ENCODE peak calls at places on chromosomes 4 and X, in nine cellular contexts. One of them, this sample, is unnamed.

GRCh38 chr4:144355809-144356757 is 215.6 kb upstream of the GYPA start:
- DNase-seq in HAP-1: peak; percentile 81
- DNase-seq in stimulated activated CD8-positive, alpha-beta memory T cell treated with anti-CD3 and anti-CD28 coated beads, Interleukin-15, amount 100 ng/mL, for 1 hour: no peak
- DNase-seq in NCI-H1105: no peak
- DNase-seq in activated T-cell treated with anti-CD3 and anti-CD28 coated beads, Interleukin-2, amount 50 U/mL, for 1 hour: no peak
- DNase-seq in CD8-positive, alpha-beta T cell: no peak
- DNase-seq in NCI-H446 treated with DMSO at 0.1 percent for 48 hours: no peak
- DNase-seq in BJ: peak; percentile 44
- DNase-seq in NCI-H1092: no peak
- DNase-seq in this sample: no peak

GRCh38 chr4:13168326-13168725 is 315.8 kb downstream of the RAB28 start:
- DNase-seq in HAP-1: no peak
- DNase-seq in stimulated activated CD8-positive, alpha-beta memory T cell treated with anti-CD3 and anti-CD28 coated beads, Interleukin-15, amount 100 ng/mL, for 1 hour: no peak
- DNase-seq in NCI-H1105: no peak
- DNase-seq in activated T-cell treated with anti-CD3 and anti-CD28 coated beads, Interleukin-2, amount 50 U/mL, for 1 hour: no peak
- DNase-seq in CD8-positive, alpha-beta T cell: no peak
- DNase-seq in NCI-H446 treated with DMSO at 0.1 percent for 48 hours: no peak
- DNase-seq in BJ: no peak
- DNase-seq in NCI-H1092: no peak
- DNase-seq in this sample: no peak

GRCh38 chr4:149031399-149031798 is 589.2 kb upstream of the NR3C2 start:
- DNase-seq in HAP-1: peak; percentile 17
- DNase-seq in stimulated activated CD8-positive, alpha-beta memory T cell treated with anti-CD3 and anti-CD28 coated beads, Interleukin-15, amount 100 ng/mL, for 1 hour: no peak
- DNase-seq in NCI-H1105: no peak
- DNase-seq in activated T-cell treated with anti-CD3 and anti-CD28 coated beads, Interleukin-2, amount 50 U/mL, for 1 hour: no peak
- DNase-seq in CD8-positive, alpha-beta T cell: no peak
- DNase-seq in NCI-H446 treated with DMSO at 0.1 percent for 48 hours: no peak
- DNase-seq in BJ: no peak
- DNase-seq in NCI-H1092: no peak
- DNase-seq in this sample: no peak

GRCh38 chr4:79209822-79210635 is 115.8 kb downstream of the NAA11 start:
- DNase-seq in HAP-1: no peak
- DNase-seq in stimulated activated CD8-positive, alpha-beta memory T cell treated with anti-CD3 and anti-CD28 coated beads, Interleukin-15, amount 100 ng/mL, for 1 hour: no peak
- DNase-seq in NCI-H1105: no peak
- DNase-seq in activated T-cell treated with anti-CD3 and anti-CD28 coated beads, Interleukin-2, amount 50 U/mL, for 1 hour: no peak
- DNase-seq in CD8-positive, alpha-beta T cell: no peak
- DNase-seq in NCI-H446 treated with DMSO at 0.1 percent for 48 hours: no peak
- DNase-seq in BJ: no peak
- DNase-seq in NCI-H1092: no peak
- DNase-seq in this sample: no peak

GRCh38 chr4:56611501-56611900 is 69.6 kb downstream of the HOPX start:
- DNase-seq in HAP-1: no peak
- DNase-seq in stimulated activated CD8-positive, alpha-beta memory T cell treated with anti-CD3 and anti-CD28 coated beads, Interleukin-15, amount 100 ng/mL, for 1 hour: no peak
- DNase-seq in NCI-H1105: no peak
- DNase-seq in activated T-cell treated with anti-CD3 and anti-CD28 coated beads, Interleukin-2, amount 50 U/mL, for 1 hour: no peak
- DNase-seq in CD8-positive, alpha-beta T cell: no peak
- DNase-seq in NCI-H446 treated with DMSO at 0.1 percent for 48 hours: no peak
- DNase-seq in BJ: no peak
- DNase-seq in NCI-H1092: no peak
- DNase-seq in this sample: no peak

GRCh38 chr4:120052840-120053239 is 13.8 kb downstream of the MAD2L1 start:
- DNase-seq in HAP-1: no peak
- DNase-seq in stimulated activated CD8-positive, alpha-beta memory T cell treated with anti-CD3 and anti-CD28 coated beads, Interleukin-15, amount 100 ng/mL, for 1 hour: no peak
- DNase-seq in NCI-H1105: no peak
- DNase-seq in activated T-cell treated with anti-CD3 and anti-CD28 coated beads, Interleukin-2, amount 50 U/mL, for 1 hour: no peak
- DNase-seq in CD8-positive, alpha-beta T cell: no peak
- DNase-seq in NCI-H446 treated with DMSO at 0.1 percent for 48 hours: peak; percentile 64
- DNase-seq in BJ: peak; percentile 16
- DNase-seq in NCI-H1092: no peak
- DNase-seq in this sample: no peak

GRCh38 chr4:88908521-88908920 is 148.5 kb downstream of the FAM13A start:
- DNase-seq in HAP-1: no peak
- DNase-seq in stimulated activated CD8-positive, alpha-beta memory T cell treated with anti-CD3 and anti-CD28 coated beads, Interleukin-15, amount 100 ng/mL, for 1 hour: no peak
- DNase-seq in NCI-H1105: no peak
- DNase-seq in activated T-cell treated with anti-CD3 and anti-CD28 coated beads, Interleukin-2, amount 50 U/mL, for 1 hour: no peak
- DNase-seq in CD8-positive, alpha-beta T cell: no peak
- DNase-seq in NCI-H446 treated with DMSO at 0.1 percent for 48 hours: no peak
- DNase-seq in BJ: no peak
- DNase-seq in NCI-H1092: no peak
- DNase-seq in this sample: no peak

GRCh38 chr4:139243448-139244365 is 36.3 kb downstream of the MGARP start:
- DNase-seq in HAP-1: no peak
- DNase-seq in stimulated activated CD8-positive, alpha-beta memory T cell treated with anti-CD3 and anti-CD28 coated beads, Interleukin-15, amount 100 ng/mL, for 1 hour: no peak
- DNase-seq in NCI-H1105: no peak
- DNase-seq in activated T-cell treated with anti-CD3 and anti-CD28 coated beads, Interleukin-2, amount 50 U/mL, for 1 hour: no peak
- DNase-seq in CD8-positive, alpha-beta T cell: no peak
- DNase-seq in NCI-H446 treated with DMSO at 0.1 percent for 48 hours: peak; percentile 43
- DNase-seq in BJ: peak; percentile 99
- DNase-seq in NCI-H1092: no peak
- DNase-seq in this sample: no peak

GRCh38 chr4:7753271-7753670 is 186.4 kb downstream of the AFAP1 start:
- DNase-seq in HAP-1: no peak
- DNase-seq in stimulated activated CD8-positive, alpha-beta memory T cell treated with anti-CD3 and anti-CD28 coated beads, Interleukin-15, amount 100 ng/mL, for 1 hour: no peak
- DNase-seq in NCI-H1105: no peak
- DNase-seq in activated T-cell treated with anti-CD3 and anti-CD28 coated beads, Interleukin-2, amount 50 U/mL, for 1 hour: no peak
- DNase-seq in CD8-positive, alpha-beta T cell: no peak
- DNase-seq in NCI-H446 treated with DMSO at 0.1 percent for 48 hours: no peak
- DNase-seq in BJ: no peak
- DNase-seq in NCI-H1092: no peak
- DNase-seq in this sample: no peak

GRCh38 chrX:140701480-140701879 is 8.1 kb upstream of the LINC00632 start:
- DNase-seq in HAP-1: peak; percentile 60
- DNase-seq in stimulated activated CD8-positive, alpha-beta memory T cell treated with anti-CD3 and anti-CD28 coated beads, Interleukin-15, amount 100 ng/mL, for 1 hour: no peak
- DNase-seq in NCI-H1105: no peak
- DNase-seq in activated T-cell treated with anti-CD3 and anti-CD28 coated beads, Interleukin-2, amount 50 U/mL, for 1 hour: no peak
- DNase-seq in CD8-positive, alpha-beta T cell: no peak
- DNase-seq in NCI-H446 treated with DMSO at 0.1 percent for 48 hours: no peak
- DNase-seq in BJ: no peak
- DNase-seq in NCI-H1092: no peak
- DNase-seq in this sample: no peak

GRCh38 chr4:7020290-7020689 is 22.9 kb upstream of the TADA2B start:
- DNase-seq in HAP-1: no peak
- DNase-seq in stimulated activated CD8-positive, alpha-beta memory T cell treated with anti-CD3 and anti-CD28 coated beads, Interleukin-15, amount 100 ng/mL, for 1 hour: no peak
- DNase-seq in NCI-H1105: no peak
- DNase-seq in activated T-cell treated with anti-CD3 and anti-CD28 coated beads, Interleukin-2, amount 50 U/mL, for 1 hour: no peak
- DNase-seq in CD8-positive, alpha-beta T cell: no peak
- DNase-seq in NCI-H446 treated with DMSO at 0.1 percent for 48 hours: no peak
- DNase-seq in BJ: no peak
- DNase-seq in NCI-H1092: no peak
- DNase-seq in this sample: no peak

GRCh38 chr4:88533937-88534750 is 10.6 kb upstream of the PYURF start:
- DNase-seq in HAP-1: no peak
- DNase-seq in stimulated activated CD8-positive, alpha-beta memory T cell treated with anti-CD3 and anti-CD28 coated beads, Interleukin-15, amount 100 ng/mL, for 1 hour: no peak
- DNase-seq in NCI-H1105: no peak
- DNase-seq in activated T-cell treated with anti-CD3 and anti-CD28 coated beads, Interleukin-2, amount 50 U/mL, for 1 hour: no peak
- DNase-seq in CD8-positive, alpha-beta T cell: no peak
- DNase-seq in NCI-H446 treated with DMSO at 0.1 percent for 48 hours: no peak
- DNase-seq in BJ: peak; percentile 69
- DNase-seq in NCI-H1092: no peak
- DNase-seq in this sample: no peak

GRCh38 chrX:2243913-2244460 is 256.8 kb downstream of the DHRSX start:
- DNase-seq in HAP-1: no peak
- DNase-seq in stimulated activated CD8-positive, alpha-beta memory T cell treated with anti-CD3 and anti-CD28 coated beads, Interleukin-15, amount 100 ng/mL, for 1 hour: no peak
- DNase-seq in NCI-H1105: no peak
- DNase-seq in activated T-cell treated with anti-CD3 and anti-CD28 coated beads, Interleukin-2, amount 50 U/mL, for 1 hour: no peak
- DNase-seq in CD8-positive, alpha-beta T cell: no peak
- DNase-seq in NCI-H446 treated with DMSO at 0.1 percent for 48 hours: no peak
- DNase-seq in BJ: peak; percentile 64
- DNase-seq in NCI-H1092: no peak
- DNase-seq in this sample: no peak

GRCh38 chrX:40012800-40013682 is 84.7 kb downstream of the BCOR start:
- DNase-seq in HAP-1: peak; percentile 78
- DNase-seq in stimulated activated CD8-positive, alpha-beta memory T cell treated with anti-CD3 and anti-CD28 coated beads, Interleukin-15, amount 100 ng/mL, for 1 hour: no peak
- DNase-seq in NCI-H1105: peak; percentile 51
- DNase-seq in activated T-cell treated with anti-CD3 and anti-CD28 coated beads, Interleukin-2, amount 50 U/mL, for 1 hour: peak; percentile 58
- DNase-seq in CD8-positive, alpha-beta T cell: peak; percentile 34
- DNase-seq in NCI-H446 treated with DMSO at 0.1 percent for 48 hours: no peak
- DNase-seq in BJ: no peak
- DNase-seq in NCI-H1092: peak; percentile 69
- DNase-seq in this sample: peak; percentile 57

GRCh38 chrX:71296806-71297205 is 4.7 kb upstream of the ITGB1BP2 start:
- DNase-seq in HAP-1: no peak
- DNase-seq in stimulated activated CD8-positive, alpha-beta memory T cell treated with anti-CD3 and anti-CD28 coated beads, Interleukin-15, amount 100 ng/mL, for 1 hour: no peak
- DNase-seq in NCI-H1105: no peak
- DNase-seq in activated T-cell treated with anti-CD3 and anti-CD28 coated beads, Interleukin-2, amount 50 U/mL, for 1 hour: no peak
- DNase-seq in CD8-positive, alpha-beta T cell: no peak
- DNase-seq in NCI-H446 treated with DMSO at 0.1 percent for 48 hours: no peak
- DNase-seq in BJ: no peak
- DNase-seq in NCI-H1092: no peak
- DNase-seq in this sample: no peak

GRCh38 chr4:40594261-40595178 is 35.1 kb downstream of the RBM47 start:
- DNase-seq in HAP-1: no peak
- DNase-seq in stimulated activated CD8-positive, alpha-beta memory T cell treated with anti-CD3 and anti-CD28 coated beads, Interleukin-15, amount 100 ng/mL, for 1 hour: no peak
- DNase-seq in NCI-H1105: no peak
- DNase-seq in activated T-cell treated with anti-CD3 and anti-CD28 coated beads, Interleukin-2, amount 50 U/mL, for 1 hour: no peak
- DNase-seq in CD8-positive, alpha-beta T cell: no peak
- DNase-seq in NCI-H446 treated with DMSO at 0.1 percent for 48 hours: no peak
- DNase-seq in BJ: no peak
- DNase-seq in NCI-H1092: no peak
- DNase-seq in this sample: no peak

GRCh38 chrX:99777912-99778311 is 632.2 kb downstream of the PCDH19 start:
- DNase-seq in HAP-1: no peak
- DNase-seq in stimulated activated CD8-positive, alpha-beta memory T cell treated with anti-CD3 and anti-CD28 coated beads, Interleukin-15, amount 100 ng/mL, for 1 hour: no peak
- DNase-seq in NCI-H1105: no peak
- DNase-seq in activated T-cell treated with anti-CD3 and anti-CD28 coated beads, Interleukin-2, amount 50 U/mL, for 1 hour: no peak
- DNase-seq in CD8-positive, alpha-beta T cell: no peak
- DNase-seq in NCI-H446 treated with DMSO at 0.1 percent for 48 hours: no peak
- DNase-seq in BJ: no peak
- DNase-seq in NCI-H1092: no peak
- DNase-seq in this sample: no peak

GRCh38 chr4:106329027-106329618 is 12.8 kb downstream of the AIMP1 start:
- DNase-seq in HAP-1: no peak
- DNase-seq in stimulated activated CD8-positive, alpha-beta memory T cell treated with anti-CD3 and anti-CD28 coated beads, Interleukin-15, amount 100 ng/mL, for 1 hour: no peak
- DNase-seq in NCI-H1105: no peak
- DNase-seq in activated T-cell treated with anti-CD3 and anti-CD28 coated beads, Interleukin-2, amount 50 U/mL, for 1 hour: no peak
- DNase-seq in CD8-positive, alpha-beta T cell: no peak
- DNase-seq in NCI-H446 treated with DMSO at 0.1 percent for 48 hours: peak; percentile 5
- DNase-seq in BJ: no peak
- DNase-seq in NCI-H1092: no peak
- DNase-seq in this sample: no peak

GRCh38 chr4:169184236-169184635 is 86.5 kb downstream of the SH3RF1 start:
- DNase-seq in HAP-1: no peak
- DNase-seq in stimulated activated CD8-positive, alpha-beta memory T cell treated with anti-CD3 and anti-CD28 coated beads, Interleukin-15, amount 100 ng/mL, for 1 hour: no peak
- DNase-seq in NCI-H1105: no peak
- DNase-seq in activated T-cell treated with anti-CD3 and anti-CD28 coated beads, Interleukin-2, amount 50 U/mL, for 1 hour: no peak
- DNase-seq in CD8-positive, alpha-beta T cell: no peak
- DNase-seq in NCI-H446 treated with DMSO at 0.1 percent for 48 hours: no peak
- DNase-seq in BJ: no peak
- DNase-seq in NCI-H1092: no peak
- DNase-seq in this sample: no peak

GRCh38 chrX:123943074-123943473 is 18.4 kb upstream of the STAG2 start:
- DNase-seq in HAP-1: no peak
- DNase-seq in stimulated activated CD8-positive, alpha-beta memory T cell treated with anti-CD3 and anti-CD28 coated beads, Interleukin-15, amount 100 ng/mL, for 1 hour: no peak
- DNase-seq in NCI-H1105: no peak
- DNase-seq in activated T-cell treated with anti-CD3 and anti-CD28 coated beads, Interleukin-2, amount 50 U/mL, for 1 hour: no peak
- DNase-seq in CD8-positive, alpha-beta T cell: no peak
- DNase-seq in NCI-H446 treated with DMSO at 0.1 percent for 48 hours: no peak
- DNase-seq in BJ: no peak
- DNase-seq in NCI-H1092: no peak
- DNase-seq in this sample: no peak

GRCh38 chrX:29617725-29618124 is 597.6 kb upstream of the MAGEB2 start:
- DNase-seq in HAP-1: peak; percentile 28
- DNase-seq in stimulated activated CD8-positive, alpha-beta memory T cell treated with anti-CD3 and anti-CD28 coated beads, Interleukin-15, amount 100 ng/mL, for 1 hour: no peak
- DNase-seq in NCI-H1105: no peak
- DNase-seq in activated T-cell treated with anti-CD3 and anti-CD28 coated beads, Interleukin-2, amount 50 U/mL, for 1 hour: no peak
- DNase-seq in CD8-positive, alpha-beta T cell: no peak
- DNase-seq in NCI-H446 treated with DMSO at 0.1 percent for 48 hours: no peak
- DNase-seq in BJ: no peak
- DNase-seq in NCI-H1092: no peak
- DNase-seq in this sample: no peak

GRCh38 chr4:75637176-75637575 is 6.8 kb upstream of the CDKL2 start:
- DNase-seq in HAP-1: no peak
- DNase-seq in stimulated activated CD8-positive, alpha-beta memory T cell treated with anti-CD3 and anti-CD28 coated beads, Interleukin-15, amount 100 ng/mL, for 1 hour: no peak
- DNase-seq in NCI-H1105: no peak
- DNase-seq in activated T-cell treated with anti-CD3 and anti-CD28 coated beads, Interleukin-2, amount 50 U/mL, for 1 hour: no peak
- DNase-seq in CD8-positive, alpha-beta T cell: no peak
- DNase-seq in NCI-H446 treated with DMSO at 0.1 percent for 48 hours: no peak
- DNase-seq in BJ: peak; percentile 63
- DNase-seq in NCI-H1092: no peak
- DNase-seq in this sample: no peak

GRCh38 chr4:13036841-13037240 is 447.3 kb downstream of the RAB28 start:
- DNase-seq in HAP-1: no peak
- DNase-seq in stimulated activated CD8-positive, alpha-beta memory T cell treated with anti-CD3 and anti-CD28 coated beads, Interleukin-15, amount 100 ng/mL, for 1 hour: no peak
- DNase-seq in NCI-H1105: no peak
- DNase-seq in activated T-cell treated with anti-CD3 and anti-CD28 coated beads, Interleukin-2, amount 50 U/mL, for 1 hour: no peak
- DNase-seq in CD8-positive, alpha-beta T cell: no peak
- DNase-seq in NCI-H446 treated with DMSO at 0.1 percent for 48 hours: no peak
- DNase-seq in BJ: no peak
- DNase-seq in NCI-H1092: no peak
- DNase-seq in this sample: no peak

GRCh38 chrX:63428348-63428747 is 77.2 kb upstream of the SPIN4 start:
- DNase-seq in HAP-1: no peak
- DNase-seq in stimulated activated CD8-positive, alpha-beta memory T cell treated with anti-CD3 and anti-CD28 coated beads, Interleukin-15, amount 100 ng/mL, for 1 hour: no peak
- DNase-seq in NCI-H1105: no peak
- DNase-seq in activated T-cell treated with anti-CD3 and anti-CD28 coated beads, Interleukin-2, amount 50 U/mL, for 1 hour: no peak
- DNase-seq in CD8-positive, alpha-beta T cell: no peak
- DNase-seq in NCI-H446 treated with DMSO at 0.1 percent for 48 hours: no peak
- DNase-seq in BJ: no peak
- DNase-seq in NCI-H1092: no peak
- DNase-seq in this sample: no peak

GRCh38 chr4:152590179-152591031 is 54.5 kb upstream of the FBXW7 start:
- DNase-seq in HAP-1: peak; percentile 34
- DNase-seq in stimulated activated CD8-positive, alpha-beta memory T cell treated with anti-CD3 and anti-CD28 coated beads, Interleukin-15, amount 100 ng/mL, for 1 hour: no peak
- DNase-seq in NCI-H1105: peak; percentile 29
- DNase-seq in activated T-cell treated with anti-CD3 and anti-CD28 coated beads, Interleukin-2, amount 50 U/mL, for 1 hour: no peak
- DNase-seq in CD8-positive, alpha-beta T cell: no peak
- DNase-seq in NCI-H446 treated with DMSO at 0.1 percent for 48 hours: peak; percentile 81
- DNase-seq in BJ: peak; percentile 74
- DNase-seq in NCI-H1092: peak; percentile 44
- DNase-seq in this sample: no peak

GRCh38 chr4:139453041-139453370 is 915 bp upstream of the RAB33B start:
- DNase-seq in HAP-1: no peak
- DNase-seq in stimulated activated CD8-positive, alpha-beta memory T cell treated with anti-CD3 and anti-CD28 coated beads, Interleukin-15, amount 100 ng/mL, for 1 hour: peak; percentile 35
- DNase-seq in NCI-H1105: peak; percentile 34
- DNase-seq in activated T-cell treated with anti-CD3 and anti-CD28 coated beads, Interleukin-2, amount 50 U/mL, for 1 hour: no peak
- DNase-seq in CD8-positive, alpha-beta T cell: peak; percentile 82
- DNase-seq in NCI-H446 treated with DMSO at 0.1 percent for 48 hours: no peak
- DNase-seq in BJ: no peak
- DNase-seq in NCI-H1092: peak; percentile 51
- DNase-seq in this sample: peak; percentile 16

GRCh38 chrX:31487946-31488345 is 416.1 kb upstream of the FTHL17 start:
- DNase-seq in HAP-1: no peak
- DNase-seq in stimulated activated CD8-positive, alpha-beta memory T cell treated with anti-CD3 and anti-CD28 coated beads, Interleukin-15, amount 100 ng/mL, for 1 hour: no peak
- DNase-seq in NCI-H1105: no peak
- DNase-seq in activated T-cell treated with anti-CD3 and anti-CD28 coated beads, Interleukin-2, amount 50 U/mL, for 1 hour: no peak
- DNase-seq in CD8-positive, alpha-beta T cell: no peak
- DNase-seq in NCI-H446 treated with DMSO at 0.1 percent for 48 hours: no peak
- DNase-seq in BJ: no peak
- DNase-seq in NCI-H1092: no peak
- DNase-seq in this sample: no peak

GRCh38 chr4:145808021-145808650 is 128.2 kb downstream of the C4orf51 start:
- DNase-seq in HAP-1: peak; percentile 79
- DNase-seq in stimulated activated CD8-positive, alpha-beta memory T cell treated with anti-CD3 and anti-CD28 coated beads, Interleukin-15, amount 100 ng/mL, for 1 hour: no peak
- DNase-seq in NCI-H1105: no peak
- DNase-seq in activated T-cell treated with anti-CD3 and anti-CD28 coated beads, Interleukin-2, amount 50 U/mL, for 1 hour: no peak
- DNase-seq in CD8-positive, alpha-beta T cell: no peak
- DNase-seq in NCI-H446 treated with DMSO at 0.1 percent for 48 hours: peak; percentile 9
- DNase-seq in BJ: peak; percentile 79
- DNase-seq in NCI-H1092: no peak
- DNase-seq in this sample: no peak

GRCh38 chr4:1266881-1267763 is 18.2 kb upstream of the CTBP1 start:
- DNase-seq in HAP-1: no peak
- DNase-seq in stimulated activated CD8-positive, alpha-beta memory T cell treated with anti-CD3 and anti-CD28 coated beads, Interleukin-15, amount 100 ng/mL, for 1 hour: no peak
- DNase-seq in NCI-H1105: no peak
- DNase-seq in activated T-cell treated with anti-CD3 and anti-CD28 coated beads, Interleukin-2, amount 50 U/mL, for 1 hour: no peak
- DNase-seq in CD8-positive, alpha-beta T cell: no peak
- DNase-seq in NCI-H446 treated with DMSO at 0.1 percent for 48 hours: no peak
- DNase-seq in BJ: no peak
- DNase-seq in NCI-H1092: no peak
- DNase-seq in this sample: no peak

GRCh38 chrX:1597345-1598020 is 6.1 kb downstream of the AKAP17A start:
- DNase-seq in HAP-1: no peak
- DNase-seq in stimulated activated CD8-positive, alpha-beta memory T cell treated with anti-CD3 and anti-CD28 coated beads, Interleukin-15, amount 100 ng/mL, for 1 hour: no peak
- DNase-seq in NCI-H1105: no peak
- DNase-seq in activated T-cell treated with anti-CD3 and anti-CD28 coated beads, Interleukin-2, amount 50 U/mL, for 1 hour: peak; percentile 17
- DNase-seq in CD8-positive, alpha-beta T cell: no peak
- DNase-seq in NCI-H446 treated with DMSO at 0.1 percent for 48 hours: no peak
- DNase-seq in BJ: no peak
- DNase-seq in NCI-H1092: no peak
- DNase-seq in this sample: no peak

GRCh38 chr4:70741872-70742271 is 20.1 kb downstream of the RUFY3 start:
- DNase-seq in HAP-1: no peak
- DNase-seq in stimulated activated CD8-positive, alpha-beta memory T cell treated with anti-CD3 and anti-CD28 coated beads, Interleukin-15, amount 100 ng/mL, for 1 hour: no peak
- DNase-seq in NCI-H1105: no peak
- DNase-seq in activated T-cell treated with anti-CD3 and anti-CD28 coated beads, Interleukin-2, amount 50 U/mL, for 1 hour: no peak
- DNase-seq in CD8-positive, alpha-beta T cell: no peak
- DNase-seq in NCI-H446 treated with DMSO at 0.1 percent for 48 hours: no peak
- DNase-seq in BJ: no peak
- DNase-seq in NCI-H1092: no peak
- DNase-seq in this sample: no peak